ENCODE peak calls at places on chromosomes 2 and 18, in four cellular contexts. One of them, this sample, is unnamed.
A peak's percentile ranks its signal among the peaks of the same experiment; 100 is the strongest.

GRCh38 chr18:73479472-73479871 is 611.7 kb upstream of the NETO1 start:
- DNase-seq in HTR-8/SVneo: no peak
- DNase-seq in progenitor cell of endocrine pancreas: no peak
- DNase-seq in GF-D8: no peak
- DNase-seq in this sample: no peak

GRCh38 chr2:144493027-144493809 is 26.7 kb downstream of the ZEB2 start:
- DNase-seq in progenitor cell of endocrine pancreas: no peak
- DNase-seq in HTR-8/SVneo: no peak
- DNase-seq in GF-D8: no peak
- DNase-seq in this sample: peak; percentile 80

GRCh38 chr2:44121899-44122298 is 46.8 kb upstream of the PPM1B start:
- DNase-seq in GF-D8: no peak
- DNase-seq in progenitor cell of endocrine pancreas: no peak
- DNase-seq in HTR-8/SVneo: no peak
- DNase-seq in this sample: no peak

GRCh38 chr2:24702800-24703199 is 90.4 kb downstream of the PTRHD1 start:
- DNase-seq in progenitor cell of endocrine pancreas: no peak
- DNase-seq in HTR-8/SVneo: peak; percentile 55
- DNase-seq in GF-D8: no peak
- DNase-seq in this sample: no peak

GRCh38 chr2:188684795-188685194 is 289.4 kb upstream of the COL3A1 start:
- DNase-seq in GF-D8: no peak
- DNase-seq in progenitor cell of endocrine pancreas: no peak
- DNase-seq in HTR-8/SVneo: no peak
- DNase-seq in this sample: no peak

GRCh38 chr18:21074336-21075323 is 37.0 kb downstream of the ROCK1 start:
- DNase-seq in progenitor cell of endocrine pancreas: no peak
- DNase-seq in HTR-8/SVneo: no peak
- DNase-seq in GF-D8: peak; percentile 8
- DNase-seq in this sample: no peak

GRCh38 chr2:29042581-29043075 is 31.7 kb downstream of the PCARE start:
- DNase-seq in progenitor cell of endocrine pancreas: no peak
- DNase-seq in HTR-8/SVneo: no peak
- DNase-seq in GF-D8: no peak
- DNase-seq in this sample: no peak

GRCh38 chr18:46199515-46200147 is 95.4 kb downstream of the HAUS1 start:
- DNase-seq in HTR-8/SVneo: no peak
- DNase-seq in progenitor cell of endocrine pancreas: no peak
- DNase-seq in GF-D8: no peak
- DNase-seq in this sample: no peak

GRCh38 chr2:222477962-222478608 is 53.7 kb downstream of the SGPP2 start:
- DNase-seq in progenitor cell of endocrine pancreas: no peak
- DNase-seq in HTR-8/SVneo: no peak
- DNase-seq in GF-D8: no peak
- DNase-seq in this sample: no peak

GRCh38 chr2:27448381-27448780 is 6.2 kb downstream of the KRTCAP3 start:
- DNase-seq in progenitor cell of endocrine pancreas: no peak
- DNase-seq in HTR-8/SVneo: no peak
- DNase-seq in GF-D8: no peak
- DNase-seq in this sample: no peak

GRCh38 chr2:47065771-47066380 is 89.2 kb downstream of the STPG4 start:
- DNase-seq in GF-D8: no peak
- DNase-seq in progenitor cell of endocrine pancreas: no peak
- DNase-seq in HTR-8/SVneo: peak; percentile 89
- DNase-seq in this sample: no peak

GRCh38 chr2:47069628-47070154 is 85.4 kb downstream of the STPG4 start:
- DNase-seq in GF-D8: no peak
- DNase-seq in progenitor cell of endocrine pancreas: no peak
- DNase-seq in HTR-8/SVneo: peak; percentile 77
- DNase-seq in this sample: no peak

GRCh38 chr2:13542061-13542460 is 825.3 kb downstream of the TRIB2 start:
- DNase-seq in progenitor cell of endocrine pancreas: no peak
- DNase-seq in HTR-8/SVneo: no peak
- DNase-seq in GF-D8: no peak
- DNase-seq in this sample: no peak

GRCh38 chr2:182650704-182651103 is 65.4 kb upstream of the DNAJC10 start:
- DNase-seq in HTR-8/SVneo: peak; percentile 53
- DNase-seq in GF-D8: no peak
- DNase-seq in progenitor cell of endocrine pancreas: no peak
- DNase-seq in this sample: no peak

GRCh38 chr2:86193901-86194567 is 1.2 kb downstream of the IMMT start:
- DNase-seq in GF-D8: no peak
- DNase-seq in HTR-8/SVneo: no peak
- DNase-seq in progenitor cell of endocrine pancreas: no peak
- DNase-seq in this sample: no peak